ENCODE peak calls at places on chromosomes 4 and X, in five cellular contexts. One of them, this sample, is unnamed.
A peak's percentile ranks its signal among the peaks of the same experiment; 100 is the strongest.

GRCh38 chr4:186886759-186887158 is 163.1 kb upstream of the FAT1 start:
- DNase-seq in PC-3: no peak
- DNase-seq in body of pancreas: no peak
- DNase-seq in HL-60: no peak
- DNase-seq in brain microvascular endothelial cell: no peak
- DNase-seq in this sample: no peak

GRCh38 chr4:4387531-4388311 is 819 bp downstream of the NSG1 start:
- DNase-seq in PC-3: no peak
- DNase-seq in body of pancreas: no peak
- DNase-seq in HL-60: no peak
- DNase-seq in brain microvascular endothelial cell: no peak
- DNase-seq in this sample: no peak

GRCh38 chrX:139890991-139891700 is 41.7 kb downstream of the ATP11C start:
- DNase-seq in PC-3: peak; percentile 83
- DNase-seq in body of pancreas: no peak
- DNase-seq in HL-60: no peak
- DNase-seq in brain microvascular endothelial cell: peak; percentile 27
- DNase-seq in this sample: peak; percentile 55

GRCh38 chr4:74094227-74094626 is 4.8 kb downstream of the CXCL2 start:
- DNase-seq in PC-3: no peak
- DNase-seq in body of pancreas: no peak
- DNase-seq in HL-60: no peak
- DNase-seq in brain microvascular endothelial cell: no peak
- DNase-seq in this sample: no peak

GRCh38 chrX:21657318-21658151 is 595 bp downstream of the KLHL34 start:
- DNase-seq in PC-3: no peak
- DNase-seq in body of pancreas: no peak
- DNase-seq in HL-60: no peak
- DNase-seq in brain microvascular endothelial cell: no peak
- DNase-seq in this sample: no peak

GRCh38 chr4:106854970-106855369 is 181.1 kb downstream of the DKK2 start:
- DNase-seq in PC-3: no peak
- DNase-seq in body of pancreas: no peak
- DNase-seq in HL-60: no peak
- DNase-seq in brain microvascular endothelial cell: no peak
- DNase-seq in this sample: no peak

GRCh38 chr4:156255608-156256007 is 301.9 kb upstream of the CTSO start:
- DNase-seq in PC-3: no peak
- DNase-seq in body of pancreas: no peak
- DNase-seq in HL-60: no peak
- DNase-seq in brain microvascular endothelial cell: no peak
- DNase-seq in this sample: no peak

GRCh38 chr4:105283501-105283900 is 136.8 kb downstream of the TET2 start:
- DNase-seq in PC-3: no peak
- DNase-seq in body of pancreas: no peak
- DNase-seq in HL-60: no peak
- DNase-seq in brain microvascular endothelial cell: no peak
- DNase-seq in this sample: no peak

GRCh38 chr4:158722291-158722916 is 792 bp downstream of the PPID start:
- DNase-seq in PC-3: peak; percentile 26
- DNase-seq in body of pancreas: peak; percentile 23
- DNase-seq in HL-60: peak; percentile 5
- DNase-seq in brain microvascular endothelial cell: peak; percentile 33
- DNase-seq in this sample: no peak

GRCh38 chr4:81198151-81198550 is 16.9 kb downstream of the PRKG2 start:
- DNase-seq in PC-3: no peak
- DNase-seq in body of pancreas: no peak
- DNase-seq in HL-60: no peak
- DNase-seq in brain microvascular endothelial cell: no peak
- DNase-seq in this sample: no peak

GRCh38 chr4:136810626-136811025 is 721.7 kb downstream of the PCDH18 start:
- DNase-seq in PC-3: peak; percentile 35
- DNase-seq in body of pancreas: no peak
- DNase-seq in HL-60: no peak
- DNase-seq in brain microvascular endothelial cell: no peak
- DNase-seq in this sample: no peak

GRCh38 chrX:23311731-23312130 is 22.9 kb upstream of the PTCHD1 start:
- DNase-seq in PC-3: no peak
- DNase-seq in body of pancreas: no peak
- DNase-seq in HL-60: no peak
- DNase-seq in brain microvascular endothelial cell: no peak
- DNase-seq in this sample: no peak

GRCh38 chr4:180913750-180914149 is 1329.5 kb upstream of the TENM3 start:
- DNase-seq in PC-3: peak; percentile 83
- DNase-seq in body of pancreas: no peak
- DNase-seq in HL-60: no peak
- DNase-seq in brain microvascular endothelial cell: no peak
- DNase-seq in this sample: no peak

GRCh38 chrX:97639526-97639925 is 755.8 kb downstream of the RPA4 start:
- DNase-seq in PC-3: no peak
- DNase-seq in body of pancreas: no peak
- DNase-seq in HL-60: no peak
- DNase-seq in brain microvascular endothelial cell: no peak
- DNase-seq in this sample: no peak

GRCh38 chr4:40998680-40999358 is 215.5 kb downstream of the APBB2 start:
- DNase-seq in PC-3: peak; percentile 66
- DNase-seq in body of pancreas: peak; percentile 21
- DNase-seq in HL-60: no peak
- DNase-seq in brain microvascular endothelial cell: peak; percentile 83
- DNase-seq in this sample: peak; percentile 58

GRCh38 chr4:36251983-36252382 is 7.7 kb upstream of the ARAP2 start:
- DNase-seq in PC-3: no peak
- DNase-seq in body of pancreas: no peak
- DNase-seq in HL-60: no peak
- DNase-seq in brain microvascular endothelial cell: no peak
- DNase-seq in this sample: no peak

GRCh38 chrX:120677017-120677652 is 47.3 kb upstream of the C1GALT1C1 start:
- DNase-seq in PC-3: no peak
- DNase-seq in body of pancreas: no peak
- DNase-seq in HL-60: no peak
- DNase-seq in brain microvascular endothelial cell: no peak
- DNase-seq in this sample: no peak

GRCh38 chrX:2793752-2794151 is 35.0 kb upstream of the GYG2 start:
- DNase-seq in PC-3: no peak
- DNase-seq in body of pancreas: no peak
- DNase-seq in HL-60: no peak
- DNase-seq in brain microvascular endothelial cell: no peak
- DNase-seq in this sample: no peak

GRCh38 chr4:79325864-79326328 is at the start of gene NAA11:
- DNase-seq in PC-3: no peak
- DNase-seq in body of pancreas: no peak
- DNase-seq in HL-60: no peak
- DNase-seq in brain microvascular endothelial cell: no peak
- DNase-seq in this sample: no peak

GRCh38 chr4:107252621-107253020 is 216.5 kb upstream of the DKK2 start:
- DNase-seq in PC-3: no peak
- DNase-seq in body of pancreas: no peak
- DNase-seq in HL-60: no peak
- DNase-seq in brain microvascular endothelial cell: no peak
- DNase-seq in this sample: no peak

GRCh38 chrX:30270639-30271038 is 23.7 kb downstream of the MAGEB1 start:
- DNase-seq in PC-3: no peak
- DNase-seq in body of pancreas: no peak
- DNase-seq in HL-60: no peak
- DNase-seq in brain microvascular endothelial cell: no peak
- DNase-seq in this sample: no peak

GRCh38 chr4:41028392-41029076 is 185.8 kb downstream of the APBB2 start:
- DNase-seq in PC-3: no peak
- DNase-seq in body of pancreas: no peak
- DNase-seq in HL-60: no peak
- DNase-seq in brain microvascular endothelial cell: peak; percentile 32
- DNase-seq in this sample: no peak

GRCh38 chr4:88106205-88106604 is 52.2 kb downstream of the ABCG2 start:
- DNase-seq in PC-3: peak; percentile 73
- DNase-seq in body of pancreas: no peak
- DNase-seq in HL-60: no peak
- DNase-seq in brain microvascular endothelial cell: no peak
- DNase-seq in this sample: peak; percentile 18

GRCh38 chr4:152929888-152930287 is 6.2 kb upstream of the FHDC1 start:
- DNase-seq in PC-3: no peak
- DNase-seq in body of pancreas: no peak
- DNase-seq in HL-60: no peak
- DNase-seq in brain microvascular endothelial cell: no peak
- DNase-seq in this sample: no peak

GRCh38 chrX:69032601-69033000 is 132.7 kb downstream of the PJA1 start:
- DNase-seq in PC-3: peak; percentile 92
- DNase-seq in body of pancreas: no peak
- DNase-seq in HL-60: no peak
- DNase-seq in brain microvascular endothelial cell: no peak
- DNase-seq in this sample: peak; percentile 54

GRCh38 chrX:19674041-19674769 is 158.9 kb upstream of the MAP3K15 start:
- DNase-seq in PC-3: peak; percentile 72
- DNase-seq in body of pancreas: no peak
- DNase-seq in HL-60: no peak
- DNase-seq in brain microvascular endothelial cell: no peak
- DNase-seq in this sample: no peak

GRCh38 chrX:19670321-19670750 is 155.0 kb upstream of the MAP3K15 start:
- DNase-seq in PC-3: peak; percentile 24
- DNase-seq in body of pancreas: no peak
- DNase-seq in HL-60: peak; percentile 7
- DNase-seq in brain microvascular endothelial cell: no peak
- DNase-seq in this sample: no peak

GRCh38 chrX:19673334-19674040 is 158.2 kb upstream of the MAP3K15 start:
- DNase-seq in PC-3: peak; percentile 95
- DNase-seq in body of pancreas: peak; percentile 51
- DNase-seq in HL-60: peak; percentile 22
- DNase-seq in brain microvascular endothelial cell: peak; percentile 93
- DNase-seq in this sample: no peak

GRCh38 chrX:19672211-19672814 is 157.0 kb upstream of the MAP3K15 start:
- DNase-seq in PC-3: no peak
- DNase-seq in body of pancreas: no peak
- DNase-seq in HL-60: no peak
- DNase-seq in brain microvascular endothelial cell: no peak
- DNase-seq in this sample: no peak

DNA sequence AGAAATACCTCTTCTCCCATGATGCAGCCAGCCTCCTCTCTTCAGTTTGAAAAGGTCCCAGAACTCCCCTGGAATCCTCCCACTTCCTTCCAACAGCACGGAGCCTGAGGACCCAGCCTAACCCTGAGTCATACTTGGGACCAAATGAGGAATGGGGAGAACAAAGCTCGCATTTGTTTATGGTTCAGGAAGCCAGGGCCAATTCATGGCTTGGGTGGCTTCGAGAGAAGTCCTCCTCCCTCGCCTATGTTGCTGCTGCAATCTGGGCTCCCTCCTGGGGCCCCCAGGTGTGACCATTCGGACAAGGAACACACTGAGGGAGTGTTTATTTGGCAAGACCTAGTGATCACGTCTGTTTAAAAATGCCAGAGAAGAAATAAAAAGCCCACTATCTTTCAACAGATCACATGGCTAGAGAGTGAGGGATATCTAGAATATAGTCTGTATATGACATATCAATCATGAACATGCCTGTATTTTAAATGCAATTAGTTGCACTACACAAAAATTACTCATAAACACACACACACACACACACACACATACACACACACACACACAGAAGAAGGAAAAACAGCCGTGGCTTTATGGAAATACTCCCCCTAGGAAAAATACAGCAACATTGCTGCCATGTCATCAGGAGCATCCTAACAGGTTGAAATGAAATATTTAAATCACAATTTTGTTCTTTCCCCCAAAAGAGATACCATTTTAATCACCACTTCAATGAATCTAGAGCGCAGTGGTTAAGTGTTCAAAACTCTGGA is 155.7 kb upstream of the MAP3K15 start:
- DNase-seq in PC-3: peak; percentile 84
- DNase-seq in body of pancreas: no peak
- DNase-seq in HL-60: no peak
- DNase-seq in brain microvascular endothelial cell: peak; percentile 60
- DNase-seq in this sample: no peak
- H3K27ac ChIP-seq in PC-3: peak overlapping the region; percentile 94
- H3K27ac ChIP-seq in body of pancreas: no peak overlapping the region
- H3K27ac ChIP-seq in HL-60: no peak overlapping the region
- H3K27ac ChIP-seq in brain microvascular endothelial cell: peak overlapping the region; percentile 94
- H3K27ac ChIP-seq in this sample: peak overlapping the region; percentile 80

GRCh38 chrX:138534410-138534809 is 177.1 kb downstream of the FGF13 start:
- DNase-seq in PC-3: no peak
- DNase-seq in body of pancreas: no peak
- DNase-seq in HL-60: no peak
- DNase-seq in brain microvascular endothelial cell: no peak
- DNase-seq in this sample: no peak
- H3K27ac ChIP-seq in PC-3: no peak overlapping the region
- H3K27ac ChIP-seq in body of pancreas: no peak overlapping the region
- H3K27ac ChIP-seq in HL-60: no peak overlapping the region
- H3K27ac ChIP-seq in brain microvascular endothelial cell: no peak overlapping the region
- H3K27ac ChIP-seq in this sample: no peak overlapping the region

GRCh38 chrX:44314855-44315254 is 28.6 kb downstream of the EFHC2 start:
- DNase-seq in PC-3: no peak
- DNase-seq in body of pancreas: no peak
- DNase-seq in HL-60: no peak
- DNase-seq in brain microvascular endothelial cell: no peak
- DNase-seq in this sample: no peak
- H3K27ac ChIP-seq in PC-3: no peak overlapping the region
- H3K27ac ChIP-seq in body of pancreas: no peak overlapping the region
- H3K27ac ChIP-seq in HL-60: peak overlapping the region; percentile 37
- H3K27ac ChIP-seq in brain microvascular endothelial cell: no peak overlapping the region
- H3K27ac ChIP-seq in this sample: no peak overlapping the region

GRCh38 chrX:39905946-39906345 is 191.8 kb downstream of the BCOR start:
- DNase-seq in PC-3: no peak
- DNase-seq in body of pancreas: no peak
- DNase-seq in HL-60: no peak
- DNase-seq in brain microvascular endothelial cell: no peak
- DNase-seq in this sample: no peak

GRCh38 chrX:39910651-39911050 is 187.1 kb downstream of the BCOR start:
- DNase-seq in PC-3: no peak
- DNase-seq in body of pancreas: no peak
- DNase-seq in HL-60: no peak
- DNase-seq in brain microvascular endothelial cell: no peak
- DNase-seq in this sample: no peak

GRCh38 chrX:39909996-39910395 is 187.8 kb downstream of the BCOR start:
- DNase-seq in PC-3: no peak
- DNase-seq in body of pancreas: no peak
- DNase-seq in HL-60: no peak
- DNase-seq in brain microvascular endothelial cell: no peak
- DNase-seq in this sample: no peak

GRCh38 chrX:39905475-39905889 is 192.3 kb downstream of the BCOR start:
- DNase-seq in PC-3: peak; percentile 8
- DNase-seq in body of pancreas: peak; percentile 61
- DNase-seq in HL-60: peak; percentile 18
- DNase-seq in brain microvascular endothelial cell: no peak
- DNase-seq in this sample: no peak

DNA sequence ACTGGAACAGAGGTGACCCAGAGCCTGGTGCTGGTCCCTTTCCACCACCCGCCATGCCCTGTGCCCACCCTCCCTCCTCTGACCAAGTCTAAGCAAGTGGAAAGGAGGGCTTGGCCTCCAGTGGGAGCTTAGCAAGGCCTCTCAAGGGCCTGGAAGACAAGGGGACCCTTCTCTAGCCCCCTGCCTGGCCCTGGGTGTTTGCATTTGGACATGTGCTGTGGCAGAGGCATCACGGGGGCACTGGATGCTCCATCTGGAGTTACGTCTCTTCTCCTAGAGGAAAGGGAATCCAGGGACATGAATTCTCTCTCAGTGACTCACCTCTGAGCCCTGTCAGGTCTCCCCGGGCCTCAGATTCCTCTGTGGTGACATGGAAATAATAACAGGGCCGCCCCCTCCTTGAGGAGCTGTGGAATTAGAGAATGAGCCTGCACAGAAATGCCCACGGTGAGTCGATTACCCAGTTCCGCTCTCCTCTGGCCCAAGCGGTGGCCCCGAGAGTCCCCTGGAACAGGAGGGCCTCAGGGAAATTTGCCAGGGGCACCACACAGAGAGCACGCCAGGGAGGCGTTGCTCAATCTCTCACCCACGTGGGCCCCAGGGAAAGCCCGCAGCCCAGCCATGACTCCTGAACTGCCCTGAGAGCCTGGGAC is 189.7 kb downstream of the BCOR start:
- DNase-seq in PC-3: peak; percentile 94
- DNase-seq in body of pancreas: peak; percentile 56
- DNase-seq in HL-60: peak; percentile 47
- DNase-seq in brain microvascular endothelial cell: peak; percentile 90
- DNase-seq in this sample: no peak
- H3K27ac ChIP-seq in PC-3: peak overlapping the region; percentile 87
- H3K27ac ChIP-seq in body of pancreas: peak overlapping the region; percentile 72
- H3K27ac ChIP-seq in HL-60: no peak overlapping the region
- H3K27ac ChIP-seq in brain microvascular endothelial cell: peak overlapping the region; percentile 83
- H3K27ac ChIP-seq in this sample: peak overlapping the region; percentile 43

This sample was measured in epithelial cell of prostate.